ENCODE peak calls at places on chromosomes 2 and 18, in four cellular contexts. D, U, P and Z are unnamed samples.
A peak's percentile ranks its signal among the peaks of the same experiment; 100 is the strongest.

GRCh38 chr18:12839526-12840196 is 44.4 kb downstream of the PTPN2 start:
- DNase-seq in P (no peak), D (no peak), U (no peak), Z (no peak)

GRCh38 chr2:240994161-240994896 is 4.1 kb upstream of the SNED1 start:
- DNase-seq in P (no peak), U (no peak), D (no peak), Z (no peak)

GRCh38 chr18:55318864-55319516 is 269.0 kb downstream of the TCF4 start:
- DNase-seq in U (no peak), P (peak; percentile 81), D (no peak), Z (peak; percentile 82)

GRCh38 chr2:224221455-224221913 is 180.4 kb downstream of the FAM124B start:
- DNase-seq in U (no peak), D (peak; percentile 92), P (peak; percentile 88), Z (peak; percentile 93)

GRCh38 chr2:68151037-68151436 is 6.7 kb upstream of the PNO1 start:
- DNase-seq in U (no peak), P (peak; percentile 29), D (no peak), Z (peak; percentile 22)

GRCh38 chr2:65622951-65623525 is 190.6 kb upstream of the SPRED2 start:
- DNase-seq in D (no peak), P (no peak), U (no peak), Z (no peak)

GRCh38 chr18:47248610-47249343 is 2.7 kb downstream of the SKOR2 start:
- DNase-seq in U (no peak), P (no peak), D (no peak), Z (no peak)

GRCh38 chr2:231001921-231002320 is 6.0 kb downstream of the SPATA3 start:
- DNase-seq in D (no peak), U (no peak), P (no peak), Z (no peak)

GRCh38 chr2:88545118-88545517 is 82.1 kb downstream of the EIF2AK3 start:
- DNase-seq in P (peak; percentile 14), D (no peak), U (peak; percentile 83), Z (peak; percentile 38)

GRCh38 chr2:71559080-71559827 is 105.9 kb downstream of the DYSF start:
- DNase-seq in P (no peak), U (no peak), D (no peak), Z (no peak)

GRCh38 chr2:210003394-210003793 is 956 bp downstream of the RPE start:
- DNase-seq in U (no peak), D (no peak), P (no peak), Z (no peak)

GRCh38 chr2:26352892-26353291 is 6.3 kb upstream of the ADGRF3 start:
- DNase-seq in U (no peak), D (peak; percentile 62), P (no peak), Z (peak; percentile 58)

GRCh38 chr2:217789736-217790181 is 213.0 kb downstream of the TNS1 start:
- DNase-seq in U (no peak), P (no peak), D (no peak), Z (no peak)

GRCh38 chr2:240642061-240642805 is 17.0 kb downstream of the GPR35 start:
- DNase-seq in D (no peak), U (no peak), P (no peak), Z (no peak)

GRCh38 chr2:150143087-150143536 is 344.4 kb downstream of the RND3 start:
- DNase-seq in D (peak; percentile 55), U (no peak), P (peak; percentile 85), Z (peak; percentile 73)

GRCh38 chr2:187499941-187500532 is 52.0 kb upstream of the CALCRL start:
- DNase-seq in P (peak; percentile 75), U (peak; percentile 57), D (no peak), Z (peak; percentile 66)

GRCh38 chr2:10654069-10654468 is 35.7 kb downstream of the NOL10 start:
- DNase-seq in P (peak; percentile 57), D (peak; percentile 59), U (no peak), Z (peak; percentile 37)

GRCh38 chr2:128715360-128715759 is 396.7 kb upstream of the HS6ST1 start:
- DNase-seq in D (no peak), P (no peak), U (no peak), Z (no peak)

GRCh38 chr2:71995067-71995665 is 152.5 kb downstream of the CYP26B1 start:
- DNase-seq in D (no peak), P (no peak), U (no peak), Z (peak; percentile 5)

GRCh38 chr2:207765541-207765940 is 4.2 kb downstream of the FZD5 start:
- DNase-seq in D (no peak), U (peak; percentile 57), P (no peak), Z (no peak)

GRCh38 chr2:59296279-59296678 is 1055.2 kb upstream of the FANCL start:
- DNase-seq in U (no peak), D (no peak), P (no peak), Z (no peak)

GRCh38 chr2:34254272-34254882 is 655.3 kb upstream of the FAM98A start:
- DNase-seq in P (no peak), U (no peak), D (no peak), Z (no peak)
- H3K9me1 ChIP-seq in P (no peaks in the 10 kb centered on the region), U (no peaks in the 10 kb centered on the region), D (no peaks in the 10 kb centered on the region), Z (no peaks in the 10 kb centered on the region)

DNA sequence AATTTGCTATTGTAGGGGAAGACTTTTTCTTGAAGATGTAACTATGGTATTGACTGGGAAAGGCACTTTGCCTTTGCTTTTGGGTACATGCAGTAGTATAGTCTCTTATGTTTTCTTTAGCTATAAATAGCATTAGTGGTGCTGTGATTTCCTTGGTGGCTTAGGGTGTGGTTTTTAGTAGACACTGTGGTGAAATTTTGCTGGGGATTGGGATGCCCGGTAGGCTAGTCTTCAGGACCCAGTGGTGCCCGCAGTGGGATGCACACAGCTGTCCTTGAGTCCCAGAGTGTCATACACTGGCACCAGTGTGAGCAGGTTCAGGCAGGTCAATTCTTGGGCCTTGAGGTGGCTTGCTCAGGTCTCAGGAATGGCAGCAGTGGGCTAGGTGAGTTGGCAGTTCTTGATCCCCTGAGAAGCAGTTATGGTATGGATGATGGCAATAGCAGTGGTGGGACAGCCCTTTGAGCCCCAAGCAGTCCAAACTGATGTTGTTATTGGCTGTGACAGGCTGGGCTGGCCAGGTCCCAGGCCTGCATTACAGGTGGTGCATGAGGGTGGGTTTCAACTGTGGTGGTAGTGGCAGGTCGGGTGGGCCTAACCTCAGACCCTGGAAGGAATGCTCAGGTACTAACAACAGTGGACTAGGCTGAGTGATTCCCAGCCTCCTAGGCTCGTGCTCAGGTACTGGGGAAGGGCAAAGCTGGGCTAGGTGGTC is 124.3 kb downstream of the XRCC5 start:
- DNase-seq in U (no peak), D (no peak), P (no peak), Z (no peak)
- H3K9me1 ChIP-seq in U (no peaks in the 10 kb centered on the region), D (no peaks in the 10 kb centered on the region), P (no peaks in the 10 kb centered on the region), Z (no peaks in the 10 kb centered on the region)

GRCh38 chr2:177905640-177906039 is 166.9 kb downstream of the PDE11A start:
- DNase-seq in U (no peak), P (no peak), D (no peak), Z (no peak)

GRCh38 chr2:177906041-177906718 is 166.4 kb downstream of the PDE11A start:
- DNase-seq in D (peak; percentile 19), U (peak; percentile 77), P (peak; percentile 59), Z (peak; percentile 47)

GRCh38 chr2:177909962-177910361 is 162.6 kb downstream of the PDE11A start:
- DNase-seq in U (no peak), D (peak; percentile 26), P (no peak), Z (peak; percentile 32)

GRCh38 chr2:177908182-177908581 is 164.4 kb downstream of the PDE11A start:
- DNase-seq in U (no peak), D (no peak), P (no peak), Z (peak; percentile 2)

DNA sequence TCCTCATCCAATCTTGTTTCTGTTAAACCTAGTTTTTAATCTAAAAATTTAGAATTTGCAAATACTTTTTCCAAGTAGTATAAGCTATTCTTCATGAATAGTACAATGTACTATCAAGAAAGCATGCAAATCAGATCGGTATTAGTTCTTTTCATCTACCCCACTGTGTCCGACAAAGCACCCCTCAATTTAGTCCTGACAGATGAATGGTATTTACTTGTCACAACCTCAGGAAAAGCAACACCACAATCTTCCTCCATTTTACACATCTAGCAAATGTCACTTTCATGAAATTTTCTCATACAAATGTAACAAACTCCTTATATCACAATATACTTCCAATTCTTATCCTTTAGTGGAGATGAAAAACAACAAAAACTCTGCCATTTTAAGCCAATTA is 163.8 kb downstream of the PDE11A start:
- DNase-seq in D (no peak), P (no peak), U (no peak), Z (no peak)
- H3K9me1 ChIP-seq in D (no peaks in the 10 kb centered on the region), P (no peaks in the 10 kb centered on the region), U (no peaks in the 10 kb centered on the region), Z (no peaks in the 10 kb centered on the region)

GRCh38 chr2:227488045-227488444 is 16.1 kb downstream of the AGFG1 start:
- DNase-seq in P (no peak), D (no peak), U (no peak), Z (no peak)

GRCh38 chr2:227480528-227480927 is 8.6 kb downstream of the AGFG1 start:
- DNase-seq in D (no peak), U (no peak), P (no peak), Z (no peak)

GRCh38 chr2:227486688-227487087 is 14.7 kb downstream of the AGFG1 start:
- DNase-seq in U (no peak), D (no peak), P (no peak), Z (no peak)

GRCh38 chr2:227482638-227483340 is 10.8 kb downstream of the AGFG1 start:
- DNase-seq in D (no peak), P (no peak), U (no peak), Z (no peak)

GRCh38 chr2:227485429-227485828 is 13.5 kb downstream of the AGFG1 start:
- DNase-seq in P (no peak), U (no peak), D (no peak), Z (no peak)
- H3K9me1 ChIP-seq in P (no peaks in the 10 kb centered on the region), U (no peaks in the 10 kb centered on the region), D (no peaks in the 10 kb centered on the region), Z (peaks cover 3% of the 10 kb centered on the region)

GRCh38 chr2:234994340-234995321 is 42.8 kb downstream of the SH3BP4 start:
- DNase-seq in U (no peak), P (no peak), D (no peak), Z (no peak)

GRCh38 chr2:234996467-234997270 is 44.9 kb downstream of the SH3BP4 start:
- DNase-seq in U (no peak), D (no peak), P (peak; percentile 64), Z (peak; percentile 79)

GRCh38 chr2:234996041-234996440 is 44.2 kb downstream of the SH3BP4 start:
- DNase-seq in U (no peak), P (no peak), D (no peak), Z (no peak)

GRCh38 chr2:234993547-234993981 is 41.7 kb downstream of the SH3BP4 start:
- DNase-seq in U (no peak), P (no peak), D (no peak), Z (no peak)

GRCh38 chr2:234995332-234996007 is 43.7 kb downstream of the SH3BP4 start:
- DNase-seq in U (no peak), D (no peak), P (no peak), Z (no peak)
- H3K9me1 ChIP-seq in U (no peaks in the 10 kb centered on the region), D (peaks cover 8% of the 10 kb centered on the region), P (no peaks in the 10 kb centered on the region), Z (peaks cover 72% of the 10 kb centered on the region)

GRCh38 chr2:171999604-172000469 is at the start of gene METAP1D:
- DNase-seq in D (peak; percentile 49), P (peak; percentile 94), U (peak; percentile 99), Z (peak; percentile 88)

GRCh38 chr2:171999125-171999524 is 628 bp upstream of the METAP1D start:
- DNase-seq in D (no peak), U (no peak), P (no peak), Z (no peak)

GRCh38 chr2:171996021-171996420 is 3.7 kb upstream of the METAP1D start:
- DNase-seq in D (no peak), U (no peak), P (no peak), Z (no peak)

GRCh38 chr2:171991027-171991426 is 8.7 kb upstream of the METAP1D start:
- DNase-seq in D (no peak), U (no peak), P (no peak), Z (no peak)

GRCh38 chr2:171995586-171995985 is 4.2 kb upstream of the METAP1D start:
- DNase-seq in P (no peak), U (no peak), D (no peak), Z (peak; percentile 33)
- H3K9me1 ChIP-seq in P (no peaks in the 10 kb centered on the region), U (no peaks in the 10 kb centered on the region), D (no peaks in the 10 kb centered on the region), Z (no peaks in the 10 kb centered on the region)